ENCODE peak calls at places on chromosomes 6 and 20, in nine cellular contexts. S is uterus, D is A549, W is HCT116, A is transverse colon, Q is tibial nerve, L is testis, G is ovary, U is heart left ventricle. B is an unnamed sample.

GRCh38 chr20:37480915-37481314 is 40.1 kb upstream of the NNAT start:
- DNase-seq in S (no peak), D (no peak), W (no peak), A (no peak), Q (no peak), L (no peak), G (no peak), U (no peak), B (no peak)

GRCh38 chr6:119129968-119130484 is 51.6 kb upstream of the FAM184A start:
- DNase-seq in S (no peak), D (peak), W (peak), A (no peak), Q (no peak), L (no peak), G (no peak), U (no peak), B (peak)

GRCh38 chr6:39791311-39791710 is 865 bp upstream of the DAAM2 start:
- DNase-seq in S (no peak), D (no peak), W (no peak), A (no peak), Q (no peak), L (no peak), G (no peak), U (no peak), B (no peak)

GRCh38 chr20:1460275-1460674 is 6.4 kb downstream of the NSFL1C start:
- DNase-seq in S (no peak), D (no peak), W (no peak), A (no peak), Q (no peak), L (no peak), G (no peak), U (no peak), B (no peak)

GRCh38 chr6:157145656-157146285 is 177.5 kb downstream of the TMEM242 start:
- DNase-seq in S (no peak), D (no peak), W (no peak), A (no peak), Q (no peak), L (no peak), G (no peak), U (no peak), B (no peak)

GRCh38 chr6:107458687-107459282 is 579 bp downstream of the PDSS2 start:
- DNase-seq in S (peak), D (no peak), W (no peak), A (peak), Q (no peak), L (peak), G (no peak), U (no peak), B (no peak)

GRCh38 chr6:20846602-20847028 is 312.4 kb downstream of the CDKAL1 start:
- DNase-seq in S (no peak), D (no peak), W (no peak), A (no peak), Q (no peak), L (no peak), G (no peak), U (no peak), B (peak)

GRCh38 chr6:112178846-112179245 is 75.5 kb downstream of the LAMA4 start:
- DNase-seq in S (no peak), D (no peak), W (no peak), A (no peak), Q (no peak), L (no peak), G (no peak), U (no peak), B (no peak)

GRCh38 chr20:62165762-62166399 is 16.9 kb upstream of the MTG2 start:
- DNase-seq in S (no peak), D (no peak), W (no peak), A (no peak), Q (no peak), L (no peak), G (no peak), U (peak), B (no peak)

GRCh38 chr6:90388395-90388794 is 91.8 kb upstream of the BACH2 start:
- DNase-seq in S (no peak), D (no peak), W (no peak), A (no peak), Q (no peak), L (no peak), G (no peak), U (no peak), B (no peak)

GRCh38 chr6:149830731-149831379 is 33.3 kb downstream of the LRP11 start:
- DNase-seq in S (no peak), D (no peak), W (no peak), A (no peak), Q (no peak), L (no peak), G (no peak), U (no peak), B (no peak)

GRCh38 chr20:24498641-24499040 is 29.2 kb downstream of the SYNDIG1 start:
- DNase-seq in S (no peak), D (no peak), W (no peak), A (no peak), Q (no peak), L (no peak), G (no peak), U (no peak), B (no peak)

GRCh38 chr20:53934421-53935352 is 135.7 kb downstream of the BCAS1 start:
- DNase-seq in S (peak), D (peak), W (no peak), A (no peak), Q (no peak), L (no peak), G (peak), U (peak), B (peak)

GRCh38 chr20:48722002-48722731 is 105.6 kb downstream of the PREX1 start:
- DNase-seq in S (no peak), D (no peak), W (no peak), A (peak), Q (no peak), L (no peak), G (no peak), U (no peak), B (no peak)

GRCh38 chr6:113432729-113433505 is 424.2 kb upstream of the MARCKS start:
- DNase-seq in S (no peak), D (peak), W (no peak), A (no peak), Q (no peak), L (no peak), G (no peak), U (no peak), B (no peak)

GRCh38 chr6:27295301-27296079 is 16.6 kb downstream of the POM121L2 start:
- DNase-seq in S (no peak), D (peak), W (peak), A (no peak), Q (no peak), L (no peak), G (no peak), U (no peak), B (peak)

GRCh38 chr6:119495230-119495683 is 145.7 kb upstream of the MAN1A1 start:
- DNase-seq in S (no peak), D (no peak), W (no peak), A (peak), Q (no peak), L (no peak), G (no peak), U (peak), B (no peak)

DNA sequence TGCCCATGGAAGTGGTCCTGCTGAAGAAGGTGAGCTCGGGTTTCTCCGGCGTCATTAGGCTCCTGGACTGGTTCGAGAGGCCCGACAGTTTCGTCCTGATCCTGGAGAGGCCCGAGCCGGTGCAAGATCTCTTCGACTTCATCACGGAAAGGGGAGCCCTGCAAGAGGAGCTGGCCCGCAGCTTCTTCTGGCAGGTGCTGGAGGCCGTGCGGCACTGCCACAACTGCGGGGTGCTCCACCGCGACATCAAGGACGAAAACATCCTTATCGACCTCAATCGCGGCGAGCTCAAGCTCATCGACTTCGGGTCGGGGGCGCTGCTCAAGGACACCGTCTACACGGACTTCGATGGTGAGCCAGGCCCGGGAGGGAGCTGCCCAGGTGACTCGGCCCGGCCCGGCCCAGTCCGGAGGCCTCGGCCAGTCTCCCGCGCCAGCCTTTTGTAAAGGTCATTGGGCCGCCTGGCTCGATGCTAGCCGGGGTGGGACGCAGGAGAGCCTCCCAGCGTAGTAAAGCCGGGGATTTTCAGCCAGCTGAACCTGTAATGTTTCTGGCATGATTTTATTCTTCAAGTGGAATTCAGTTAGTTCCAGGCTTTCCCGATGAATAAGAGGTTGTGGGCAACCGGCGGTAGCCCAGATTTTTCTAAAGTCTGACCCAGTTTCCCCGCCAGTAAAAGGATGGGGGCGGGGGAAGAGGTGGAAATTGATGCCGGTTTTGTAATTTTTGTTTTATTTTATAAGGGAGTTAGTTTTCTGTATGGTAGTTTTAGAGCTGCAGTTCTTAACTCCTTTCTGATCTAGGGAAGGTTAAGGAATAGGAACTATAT is 1.4 kb downstream of the PIM1 start:
- DNase-seq in S (peak), D (no peak), W (no peak), A (peak), Q (peak), L (peak), G (peak), U (peak), B (peak)
- TF ChIP-seq POLR2A in S (no peak), D (no peak), W (no peak), A (no peak), Q (no peak), L (no peak), G (no peak), U (no peak), B (no peak)

GRCh38 chr6:30647802-30648460 is 998 bp downstream of the C6orf136 start:
- DNase-seq in S (no peak), D (no peak), W (no peak), A (no peak), Q (no peak), L (no peak), G (no peak), U (no peak), B (no peak)

GRCh38 chr6:30645989-30646388 is 944 bp upstream of the C6orf136 start:
- DNase-seq in S (no peak), D (no peak), W (no peak), A (no peak), Q (no peak), L (no peak), G (no peak), U (no peak), B (no peak)

GRCh38 chr6:30646450-30647038 is 389 bp upstream of the C6orf136 start:
- DNase-seq in S (peak), D (no peak), W (no peak), A (peak), Q (peak), L (peak), G (peak), U (no peak), B (peak)

GRCh38 chr6:30644769-30645168 is 2.2 kb upstream of the C6orf136 start:
- DNase-seq in S (no peak), D (no peak), W (no peak), A (no peak), Q (no peak), L (no peak), G (no peak), U (no peak), B (no peak)

GRCh38 chr6:30647039-30647801 is at the start of gene C6orf136:
- DNase-seq in S (peak), D (peak), W (peak), A (peak), Q (peak), L (peak), G (peak), U (peak), B (peak)
- TF ChIP-seq POLR2A in S (peak), D (peak), W (peak), A (peak), Q (no peak), L (no peak), G (no peak), U (no peak), B (peak)

DNA sequence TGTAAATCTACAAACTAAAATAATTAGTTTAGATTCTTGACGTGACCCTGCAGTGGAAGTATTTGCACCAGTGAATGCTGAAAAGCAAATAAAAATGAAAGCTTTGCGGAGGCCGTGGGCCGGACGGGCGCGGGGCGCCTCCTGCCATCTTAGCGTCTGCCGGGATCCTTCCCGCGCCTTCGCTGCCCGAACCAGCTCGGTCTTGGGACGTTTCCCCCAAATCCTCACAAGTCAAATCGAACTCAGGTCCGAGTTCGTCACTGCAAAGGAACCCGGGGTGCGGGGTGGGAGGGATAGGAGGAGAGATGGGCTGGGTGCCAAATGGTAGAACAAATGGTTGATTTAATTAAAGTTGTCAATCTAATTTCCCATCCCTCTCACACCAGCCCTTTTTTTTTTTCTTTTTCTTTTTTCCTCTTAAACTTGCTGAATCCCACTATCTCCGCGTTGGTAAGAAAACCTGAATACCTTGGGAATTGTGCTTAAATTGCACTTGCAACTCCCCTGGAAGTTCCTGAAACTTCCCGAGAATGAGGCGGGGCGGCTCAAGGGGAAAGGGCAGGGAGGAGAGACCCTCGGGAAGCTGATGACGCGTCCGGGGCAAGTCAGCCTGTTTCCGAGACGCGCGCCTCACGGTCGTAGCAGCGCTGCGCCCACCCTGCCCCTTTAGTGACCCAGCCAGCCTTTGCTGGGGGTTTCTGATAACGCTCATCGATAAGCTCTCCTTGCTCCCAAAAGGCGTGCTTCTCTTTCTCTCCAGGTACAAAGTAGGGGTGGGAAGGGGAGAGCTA is 1.7 kb downstream of the GJA1 start:
- DNase-seq in S (peak), D (peak), W (no peak), A (peak), Q (peak), L (peak), G (peak), U (peak), B (peak)
- TF ChIP-seq POLR2A in S (no peak), D (no peak), W (no peak), A (no peak), Q (no peak), L (no peak), G (no peak), U (no peak), B (no peak)

GRCh38 chr6:33770116-33770832 is 18.7 kb downstream of the LEMD2 start:
- DNase-seq in S (no peak), D (no peak), W (no peak), A (no peak), Q (no peak), L (peak), G (no peak), U (no peak), B (no peak)
- TF ChIP-seq POLR2A in S (no peak), D (no peak), W (no peak), A (peak), Q (no peak), L (no peak), G (no peak), U (no peak), B (peak)

GRCh38 chr6:33299237-33299944 is 649 bp upstream of the RGL2 start:
- DNase-seq in S (peak), D (peak), W (peak), A (peak), Q (peak), L (peak), G (peak), U (peak), B (peak)
- TF ChIP-seq POLR2A in S (peak), D (peak), W (peak), A (peak), Q (peak), L (peak), G (peak), U (no peak), B (peak)

GRCh38 chr20:41617931-41618806 is at the start of gene CHD6:
- DNase-seq in S (peak), D (peak), W (peak), A (peak), Q (peak), L (peak), G (peak), U (peak), B (peak)
- TF ChIP-seq POLR2A in S (peak), D (no peak), W (no peak), A (peak), Q (no peak), L (no peak), G (no peak), U (no peak), B (peak)

DNA sequence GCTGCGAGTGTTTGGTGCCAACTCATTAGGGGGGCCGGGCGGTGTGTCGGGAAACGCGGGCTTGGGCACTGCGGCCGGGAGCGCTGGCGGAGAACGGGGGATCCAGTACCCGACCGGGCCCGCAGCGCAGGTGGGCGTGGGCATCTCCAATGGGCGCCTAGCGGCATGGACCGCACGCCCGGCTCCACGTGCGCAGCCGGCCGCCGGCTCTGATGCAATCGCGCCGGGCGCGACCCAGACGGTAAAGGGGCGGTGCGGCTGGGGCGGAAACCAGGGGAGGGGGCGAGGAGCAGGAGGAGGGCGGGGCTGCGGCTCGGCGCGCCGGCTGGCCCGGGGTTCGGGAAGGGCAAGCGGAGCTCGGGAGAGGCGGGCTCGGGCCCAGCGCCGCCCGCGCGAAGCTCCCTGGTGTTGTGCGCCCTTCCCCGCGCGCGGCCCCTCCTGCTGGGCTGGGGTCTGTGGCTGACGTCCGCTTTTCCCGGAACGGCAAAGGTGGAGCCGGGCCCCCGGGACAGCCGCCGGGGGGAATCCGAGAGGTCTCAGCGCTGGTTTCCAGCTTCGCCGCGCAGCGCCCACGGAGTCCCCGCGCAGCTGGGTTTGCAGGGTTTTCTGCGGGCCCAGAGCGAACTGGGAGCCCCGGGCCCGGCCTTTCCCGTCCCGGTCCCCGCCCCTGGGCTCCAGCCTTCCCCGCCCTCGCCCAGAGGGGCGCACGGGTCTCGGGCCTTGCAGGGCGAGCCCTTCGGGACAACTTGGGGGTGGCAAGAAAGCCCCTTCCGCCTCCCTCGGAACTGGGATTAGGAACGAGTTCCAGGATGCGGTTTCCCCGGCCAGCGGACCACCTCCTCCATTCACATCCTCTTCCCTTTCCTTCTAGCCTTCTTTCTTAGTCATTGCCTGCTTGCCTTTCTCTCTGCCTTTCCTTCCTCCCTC is 908 bp downstream of the MTHFD1L start:
- DNase-seq in S (peak), D (peak), W (peak), A (peak), Q (peak), L (peak), G (peak), U (peak), B (peak)
- TF ChIP-seq POLR2A in S (peak), D (peak), W (no peak), A (no peak), Q (peak), L (peak), G (peak), U (no peak), B (no peak)

GRCh38 chr6:111087106-111087835 is at the start of gene SLC16A10:
- DNase-seq in S (peak), D (peak), W (peak), A (peak), Q (no peak), L (peak), G (peak), U (peak), B (peak)
- TF ChIP-seq POLR2A in S (peak), D (no peak), W (peak), A (peak), Q (no peak), L (no peak), G (peak), U (peak), B (peak)

DNA sequence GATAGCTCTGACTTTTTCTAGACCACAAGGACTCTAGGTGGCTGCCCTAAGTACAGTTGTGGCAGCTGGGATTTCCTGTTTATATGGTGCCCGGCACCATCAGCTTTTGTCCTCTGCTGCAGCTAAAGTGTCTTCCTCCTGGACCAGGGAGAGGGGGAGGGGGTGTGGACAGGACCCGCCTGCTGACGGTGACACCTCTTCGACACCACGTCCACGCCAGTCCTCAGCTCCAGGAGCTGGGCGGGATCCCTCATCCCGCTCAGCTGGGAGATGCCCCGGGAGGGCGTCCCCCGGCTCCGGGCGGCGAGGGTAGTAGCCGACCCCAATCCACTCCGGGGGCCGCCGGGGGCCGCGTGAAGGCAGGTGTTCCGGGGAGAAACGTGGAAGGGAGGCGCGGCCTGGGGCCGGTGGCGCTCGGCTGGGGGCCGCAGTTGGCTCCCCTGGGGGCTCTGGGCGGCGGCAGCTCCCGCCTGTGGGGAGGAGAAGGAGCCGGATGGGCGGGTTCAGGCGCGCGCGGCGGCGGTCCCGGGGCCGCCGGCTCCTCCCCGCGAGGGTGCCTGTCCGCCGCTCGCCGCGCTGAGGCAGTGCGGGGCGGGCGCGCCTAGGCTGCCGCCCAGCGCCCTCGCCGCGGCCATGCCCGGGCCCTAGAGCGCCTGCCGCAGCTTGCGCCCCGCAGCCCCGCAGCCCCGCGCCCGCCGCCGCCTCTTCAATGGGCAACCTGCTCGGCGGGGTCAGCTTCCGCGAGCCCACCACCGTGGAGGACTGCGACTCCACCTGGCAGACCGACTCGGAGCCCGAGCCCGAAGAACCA is at the start of gene OGFRL1:
- DNase-seq in S (peak), D (peak), W (no peak), A (peak), Q (peak), L (peak), G (peak), U (peak), B (peak)
- TF ChIP-seq POLR2A in S (peak), D (peak), W (peak), A (peak), Q (peak), L (no peak), G (peak), U (no peak), B (peak)